ENCODE peak calls at places on chromosome 15, in six cellular contexts. W is neuronal stem cell; X is HuH-7.5; M is astrocyte of the spinal cord; N is A172; I is effector memory CD4-positive, alpha-beta T cell. J is an unnamed sample.
A peak's percentile ranks its signal among the peaks of the same experiment; 100 is the strongest.

GRCh38 chr15:51163843-51164242 is 69.1 kb upstream of the TNFAIP8L3 start:
- DNase-seq in M (no peak), X (no peak), I (no peak), W (no peak), N (no peak), J (no peak)

GRCh38 chr15:90660195-90660995 is 56.8 kb upstream of the BLM start:
- DNase-seq in M (peak; percentile 88), X (no peak), I (peak; percentile 21), N (peak; percentile 90), W (no peak), J (peak; percentile 89)

GRCh38 chr15:94282269-94283250 is 51.2 kb downstream of the MCTP2 start:
- DNase-seq in M (peak; percentile 57), I (no peak), X (no peak), W (no peak), N (no peak), J (no peak)

GRCh38 chr15:52730163-52730562 is 51.0 kb upstream of the ATOSA start:
- DNase-seq in W (no peak), M (no peak), I (peak; percentile 22), N (peak; percentile 53), X (no peak), J (no peak)

GRCh38 chr15:89910891-89911626 is 1.7 kb downstream of the ARPIN start:
- DNase-seq in W (no peak), N (no peak), M (no peak), I (no peak), X (no peak), J (no peak)

GRCh38 chr15:96332854-96333193 is 2.3 kb downstream of the NR2F2 start:
- DNase-seq in I (no peak), M (peak; percentile 56), X (peak; percentile 46), W (no peak), N (no peak), J (no peak)

GRCh38 chr15:34365073-34365825 is 1.7 kb downstream of the LPCAT4 start:
- DNase-seq in M (no peak), I (no peak), N (no peak), W (no peak), X (no peak), J (no peak)

GRCh38 chr15:49904296-49904695 is 214.7 kb downstream of the ATP8B4 start:
- DNase-seq in I (no peak), W (no peak), X (no peak), M (no peak), N (no peak), J (no peak)

GRCh38 chr15:78059110-78059839 is 18.2 kb downstream of the TBC1D2B start:
- DNase-seq in X (no peak), N (no peak), I (no peak), W (no peak), M (no peak), J (no peak)

J was measured in aorta.